ENCODE peak calls at places on chromosomes 11 and 22, in seven cellular contexts. Q is PC-3, Y is AG04449, Z is fibroblast of lung, H is psoas muscle, R is left lung, O is cardiac fibroblast. N is an unnamed sample.
A peak's percentile ranks its signal among the peaks of the same experiment; 100 is the strongest.

GRCh38 chr22:27597703-27598444 is 203.7 kb downstream of the MN1 start:
- DNase-seq in Q (peak; percentile 27), Y (no peak), Z (peak; percentile 12), H (no peak), R (no peak), O (peak; percentile 45), N (no peak)

GRCh38 chr11:22244986-22245592 is 52.2 kb downstream of the ANO5 start:
- DNase-seq in Q (peak; percentile 50), Y (no peak), Z (peak; percentile 30), H (peak; percentile 10), R (no peak), O (peak; percentile 54), N (peak; percentile 1)

GRCh38 chr22:49047461-49047860 is 780.2 kb downstream of the BRD1 start:
- DNase-seq in Q (peak; percentile 1), Y (peak; percentile 23), Z (no peak), H (no peak), R (no peak), O (peak; percentile 0), N (no peak)

GRCh38 chr11:71210861-71211260 is 41.5 kb downstream of the SHANK2 start:
- DNase-seq in Q (no peak), Y (no peak), Z (no peak), H (no peak), R (no peak), O (no peak), N (no peak)

GRCh38 chr11:23923357-23923756 is 573.5 kb upstream of the LUZP2 start:
- DNase-seq in Q (no peak), Y (no peak), Z (no peak), H (no peak), R (no peak), O (no peak), N (no peak)

GRCh38 chr11:36155770-36156485 is 133.3 kb downstream of the COMMD9 start:
- DNase-seq in Q (peak; percentile 57), Y (no peak), Z (peak; percentile 32), H (no peak), R (no peak), O (peak; percentile 52), N (peak; percentile 37)

GRCh38 chr22:30481711-30482110 is 9.9 kb upstream of the SEC14L3 start:
- DNase-seq in Q (no peak), Y (no peak), Z (peak; percentile 11), H (no peak), R (no peak), O (peak; percentile 5), N (no peak)

GRCh38 chr11:8080069-8080670 is 841 bp upstream of the TUB start:
- DNase-seq in Q (no peak), Y (no peak), Z (no peak), H (no peak), R (no peak), O (no peak), N (no peak)

GRCh38 chr11:130798280-130798679 is 118.0 kb downstream of the SNX19 start:
- DNase-seq in Q (peak; percentile 99), Y (peak; percentile 78), Z (peak; percentile 68), H (no peak), R (no peak), O (peak; percentile 93), N (peak; percentile 69)

GRCh38 chr11:82085493-82085892 is 648.2 kb downstream of the FAM181B start:
- DNase-seq in Q (no peak), Y (no peak), Z (no peak), H (no peak), R (no peak), O (no peak), N (no peak)

GRCh38 chr11:123450593-123450992 is 20.5 kb downstream of the GRAMD1B start:
- DNase-seq in Q (no peak), Y (no peak), Z (peak; percentile 46), H (no peak), R (no peak), O (peak; percentile 30), N (peak; percentile 23)

GRCh38 chr11:612201-612960 is 3.4 kb downstream of the IRF7 start:
- DNase-seq in Q (peak; percentile 53), Y (no peak), Z (peak; percentile 35), H (peak; percentile 78), R (peak; percentile 77), O (peak; percentile 27), N (no peak)

GRCh38 chr22:23263651-23264555 is 83.6 kb downstream of the BCR start:
- DNase-seq in Q (no peak), Y (no peak), Z (no peak), H (no peak), R (no peak), O (no peak), N (no peak)

GRCh38 chr11:77642228-77642627 is 4.6 kb upstream of the CLNS1A start:
- DNase-seq in Q (no peak), Y (no peak), Z (no peak), H (no peak), R (no peak), O (no peak), N (no peak)

GRCh38 chr11:77647906-77648305 is 10.3 kb upstream of the CLNS1A start:
- DNase-seq in Q (no peak), Y (no peak), Z (no peak), H (no peak), R (no peak), O (no peak), N (no peak)

GRCh38 chr11:77650165-77650564 is 12.6 kb upstream of the CLNS1A start:
- DNase-seq in Q (no peak), Y (no peak), Z (no peak), H (no peak), R (no peak), O (no peak), N (no peak)

DNA sequence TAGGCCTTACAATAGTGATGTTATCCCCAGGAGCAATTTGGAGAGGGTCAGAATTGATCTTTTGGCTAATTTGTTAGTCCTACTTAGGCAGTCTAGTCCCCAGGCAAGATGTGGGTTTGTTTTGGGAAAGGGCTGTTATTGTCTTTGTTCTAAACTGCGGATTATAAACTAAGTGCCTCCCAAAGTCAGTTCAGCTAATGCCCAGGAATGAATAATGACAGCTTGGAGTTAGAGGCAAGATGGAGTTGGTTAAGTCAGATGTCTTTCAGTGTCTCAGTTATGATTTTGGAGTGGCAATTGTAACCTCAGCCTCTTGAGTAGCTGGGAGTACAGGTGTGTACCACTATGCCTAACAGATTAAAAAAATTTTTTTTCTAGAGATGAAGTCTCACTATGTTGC is 7.3 kb upstream of the CLNS1A start:
- DNase-seq in Q (no peak), Y (no peak), Z (no peak), H (no peak), R (no peak), O (no peak), N (no peak)
- H3K4me3 ChIP-seq in Q (no peak overlapping the region), Y (no peak overlapping the region), Z (no peak overlapping the region), H (no peak overlapping the region), R (no peak overlapping the region), O (no peak overlapping the region), N (no peak overlapping the region)

DNA sequence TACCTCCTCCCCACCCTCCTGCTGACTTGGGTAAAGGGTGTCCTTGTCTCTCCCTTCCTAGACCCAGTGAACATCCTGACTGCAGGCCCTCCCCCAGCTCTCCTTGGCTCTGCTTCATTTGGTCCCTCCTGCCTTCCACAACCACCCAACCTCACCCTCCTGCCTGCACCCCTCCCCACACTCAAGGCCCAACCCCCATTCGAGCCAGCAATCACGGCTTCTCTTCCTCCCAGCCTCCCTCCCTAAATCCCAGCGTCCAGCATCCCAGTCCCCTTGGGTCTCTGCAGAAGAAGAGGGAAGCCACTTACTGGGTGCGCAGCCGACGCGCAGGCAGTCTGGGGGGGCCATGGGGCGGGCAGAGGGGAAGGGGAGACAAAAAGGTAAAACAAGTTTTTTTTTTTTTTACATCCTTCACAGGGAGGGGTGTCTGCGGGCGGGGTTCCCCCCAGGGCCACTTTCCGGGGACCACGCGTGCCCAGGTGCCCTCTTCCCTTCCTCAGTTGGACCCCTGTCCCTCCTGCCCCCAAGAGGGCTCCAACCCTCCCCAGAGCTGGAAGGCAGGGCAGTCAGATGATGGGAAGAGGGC is 62.5 kb downstream of the SLC22A12 start:
- DNase-seq in Q (no peak), Y (no peak), Z (no peak), H (no peak), R (no peak), O (no peak), N (no peak)
- TF ChIP-seq CTCF in Q (no peak), Y (no peak), Z (no peak), H (no peak), R (no peak), O (no peak), N (no peak)

GRCh38 chr11:69008774-69009440 is 4.1 kb downstream of the MRGPRF start:
- DNase-seq in Q (peak; percentile 95), Y (peak; percentile 81), Z (peak; percentile 98), H (peak; percentile 83), R (peak; percentile 84), O (peak; percentile 97), N (peak; percentile 91)
- H3K4me3 ChIP-seq in Q (no peak overlapping the region), Y (peak overlapping the region; percentile 10), Z (no peak overlapping the region), H (no peak overlapping the region), R (no peak overlapping the region), O (no peak overlapping the region), N (peak overlapping the region; percentile 34)

DNA sequence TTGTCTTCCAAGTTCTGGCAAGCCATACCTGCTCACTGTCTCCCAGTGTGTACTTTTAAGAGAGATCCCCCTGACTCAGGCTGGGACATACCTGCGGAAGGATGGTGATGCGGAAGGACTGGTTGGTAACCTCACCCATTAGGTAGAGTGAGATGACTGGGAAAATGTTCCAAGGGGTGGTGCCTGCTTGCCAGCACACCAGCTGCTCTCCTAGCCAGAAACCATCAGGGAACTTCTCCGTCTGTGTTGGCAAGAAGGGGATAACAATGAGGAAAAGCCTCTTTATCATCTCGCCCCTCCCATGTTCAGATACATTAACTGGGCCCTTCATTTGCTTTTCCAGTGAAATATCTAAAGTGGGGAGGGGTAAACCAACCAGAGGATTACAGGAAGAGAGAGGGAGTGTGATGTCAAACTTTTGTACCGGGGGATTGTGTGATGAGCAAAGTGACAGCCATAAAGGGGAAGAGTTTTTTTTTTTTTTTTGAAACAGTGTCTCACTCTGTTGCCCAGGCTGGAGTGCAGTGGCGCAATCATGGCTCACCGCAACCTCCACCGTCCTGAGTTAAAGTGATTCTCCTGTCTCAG is at the start of gene BACE1-AS:
- DNase-seq in Q (no peak), Y (no peak), Z (no peak), H (no peak), R (no peak), O (no peak), N (no peak)
- TF ChIP-seq CTCF in Q (no peak), Y (no peak), Z (no peak), H (no peak), R (no peak), O (no peak), N (no peak)

DNA sequence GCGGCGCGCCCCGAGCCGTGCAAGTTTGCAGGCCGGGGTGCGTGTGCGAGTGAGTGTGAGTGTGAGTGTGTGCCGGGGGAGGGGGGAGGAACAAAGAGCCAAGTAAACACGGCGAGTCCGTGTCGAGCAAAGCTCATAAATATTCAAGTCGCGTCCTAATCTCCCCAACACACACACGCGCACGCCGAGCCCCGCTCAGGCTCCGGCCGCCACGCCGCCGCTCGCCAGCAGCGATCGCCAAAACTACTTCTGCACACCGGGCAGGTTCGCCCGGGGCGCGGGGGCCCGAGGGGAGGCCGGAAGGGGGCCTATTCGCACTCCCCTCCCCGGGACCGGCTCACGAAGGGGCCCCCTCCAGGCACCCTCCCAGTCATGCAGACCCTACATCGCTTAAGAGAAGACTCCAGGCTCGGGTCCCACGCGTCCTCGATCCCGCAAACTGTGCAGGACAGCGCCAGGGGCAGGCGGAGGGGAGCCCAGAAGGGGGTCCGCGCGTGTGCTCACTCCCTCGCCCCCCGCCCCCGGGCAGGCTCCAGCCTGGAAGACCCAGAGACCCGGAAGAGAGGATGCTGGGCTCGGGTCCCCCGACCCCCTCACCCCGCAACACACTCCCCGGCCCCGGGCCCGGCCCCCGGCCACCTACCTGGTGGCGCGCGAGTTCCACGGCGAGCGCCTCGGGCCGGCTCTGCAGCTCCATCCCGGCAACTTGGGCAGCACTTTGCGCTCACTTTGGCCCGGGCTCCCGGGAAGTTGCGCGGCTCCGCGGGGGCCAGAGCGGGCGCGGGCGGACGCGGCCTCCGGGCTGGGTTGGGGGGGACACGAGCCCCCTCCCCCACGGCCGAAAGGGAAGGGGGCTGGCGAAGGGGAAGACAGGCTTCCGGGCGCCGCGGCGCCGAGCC is 703 bp downstream of the PHF21B start:
- DNase-seq in Q (no peak), Y (no peak), Z (no peak), H (peak; percentile 15), R (peak; percentile 67), O (peak; percentile 18), N (no peak)
- H3K4me3 ChIP-seq in Q (peak overlapping the region; percentile 42), Y (peak overlapping the region; percentile 20), Z (no peak overlapping the region), H (peak overlapping the region; percentile 62), R (no peak overlapping the region), O (no peak overlapping the region), N (peak overlapping the region; percentile 10)

N was measured in AG04450.